ENCODE peak calls at places on chromosomes 1 and 21, in four cellular contexts. One of them, this sample, is unnamed.

GRCh38 chr1:33433509-33434362 is 2.8 kb upstream of the PHC2 start:
- DNase-seq in heart left ventricle: peak; percentile 54
- DNase-seq in cardiac fibroblast: peak; percentile 98
- DNase-seq in fibroblast of lung: peak; percentile 99
- DNase-seq in this sample: no peak

GRCh38 chr1:152047607-152047953 is 10.8 kb upstream of the S100A11 start:
- DNase-seq in heart left ventricle: peak; percentile 34
- DNase-seq in cardiac fibroblast: peak; percentile 94
- DNase-seq in fibroblast of lung: peak; percentile 88
- DNase-seq in this sample: peak; percentile 93

GRCh38 chr1:57711326-57711725 is 287.5 kb upstream of the DAB1 start:
- DNase-seq in heart left ventricle: no peak
- DNase-seq in cardiac fibroblast: no peak
- DNase-seq in fibroblast of lung: no peak
- DNase-seq in this sample: no peak

GRCh38 chr1:21616372-21616771 is 52.8 kb downstream of the RAP1GAP start:
- DNase-seq in heart left ventricle: no peak
- DNase-seq in cardiac fibroblast: no peak
- DNase-seq in fibroblast of lung: no peak
- DNase-seq in this sample: no peak

GRCh38 chr1:160127865-160128523 is 12.4 kb downstream of the ATP1A2 start:
- DNase-seq in heart left ventricle: no peak
- DNase-seq in cardiac fibroblast: peak; percentile 56
- DNase-seq in fibroblast of lung: peak; percentile 69
- DNase-seq in this sample: no peak

GRCh38 chr1:217747156-217747769 is 116.1 kb downstream of the SPATA17 start:
- DNase-seq in heart left ventricle: no peak
- DNase-seq in cardiac fibroblast: peak; percentile 63
- DNase-seq in fibroblast of lung: peak; percentile 23
- DNase-seq in this sample: no peak

GRCh38 chr1:7379445-7379971 is 391.6 kb upstream of the VAMP3 start:
- DNase-seq in heart left ventricle: no peak
- DNase-seq in cardiac fibroblast: peak; percentile 37
- DNase-seq in fibroblast of lung: peak; percentile 86
- DNase-seq in this sample: peak; percentile 40

GRCh38 chr21:34960672-34961071 is 88.4 kb downstream of the RUNX1 start:
- DNase-seq in heart left ventricle: no peak
- DNase-seq in cardiac fibroblast: no peak
- DNase-seq in fibroblast of lung: no peak
- DNase-seq in this sample: no peak

GRCh38 chr1:170077926-170078325 is 3.4 kb upstream of the KIFAP3 start:
- DNase-seq in heart left ventricle: no peak
- DNase-seq in cardiac fibroblast: peak; percentile 63
- DNase-seq in fibroblast of lung: no peak
- DNase-seq in this sample: no peak

GRCh38 chr1:18946550-18947381 is 9.7 kb downstream of the IFFO2 start:
- DNase-seq in heart left ventricle: no peak
- DNase-seq in cardiac fibroblast: no peak
- DNase-seq in fibroblast of lung: no peak
- DNase-seq in this sample: no peak

GRCh38 chr1:184298321-184299052 is 88.3 kb upstream of the C1orf21 start:
- DNase-seq in heart left ventricle: no peak
- DNase-seq in cardiac fibroblast: peak; percentile 9
- DNase-seq in fibroblast of lung: peak; percentile 44
- DNase-seq in this sample: no peak

GRCh38 chr1:18233176-18233864 is 125.7 kb downstream of the IGSF21 start:
- DNase-seq in heart left ventricle: no peak
- DNase-seq in cardiac fibroblast: no peak
- DNase-seq in fibroblast of lung: no peak
- DNase-seq in this sample: no peak

GRCh38 chr1:193537266-193538003 is 351.0 kb upstream of the B3GALT2 start:
- DNase-seq in heart left ventricle: no peak
- DNase-seq in cardiac fibroblast: no peak
- DNase-seq in fibroblast of lung: no peak
- DNase-seq in this sample: no peak

GRCh38 chr1:56671085-56671484 is 26.0 kb downstream of the PRKAA2 start:
- DNase-seq in heart left ventricle: no peak
- DNase-seq in cardiac fibroblast: no peak
- DNase-seq in fibroblast of lung: no peak
- DNase-seq in this sample: no peak

GRCh38 chr1:89611721-89612120 is 21.2 kb upstream of the LRRC8C start:
- DNase-seq in heart left ventricle: no peak
- DNase-seq in cardiac fibroblast: no peak
- DNase-seq in fibroblast of lung: no peak
- DNase-seq in this sample: no peak

GRCh38 chr1:39833616-39834015 is 45.0 kb upstream of the BMP8B start:
- DNase-seq in heart left ventricle: no peak
- DNase-seq in cardiac fibroblast: no peak
- DNase-seq in fibroblast of lung: no peak
- DNase-seq in this sample: no peak

GRCh38 chr1:46539968-46540367 is 11.5 kb downstream of the KNCN start:
- DNase-seq in heart left ventricle: no peak
- DNase-seq in cardiac fibroblast: peak; percentile 85
- DNase-seq in fibroblast of lung: peak; percentile 83
- DNase-seq in this sample: no peak

GRCh38 chr1:48469616-48470500 is 2.1 kb downstream of the SPATA6 start:
- DNase-seq in heart left ventricle: peak; percentile 57
- DNase-seq in cardiac fibroblast: peak; percentile 84
- DNase-seq in fibroblast of lung: peak; percentile 79
- DNase-seq in this sample: peak; percentile 78

GRCh38 chr1:60129916-60130315 is 56.3 kb upstream of the C1orf87 start:
- DNase-seq in heart left ventricle: no peak
- DNase-seq in cardiac fibroblast: peak; percentile 34
- DNase-seq in fibroblast of lung: peak; percentile 38
- DNase-seq in this sample: no peak

GRCh38 chr1:20621012-20621411 is 12.2 kb upstream of the PINK1 start:
- DNase-seq in heart left ventricle: no peak
- DNase-seq in cardiac fibroblast: no peak
- DNase-seq in fibroblast of lung: no peak
- DNase-seq in this sample: no peak

GRCh38 chr1:229124471-229125198 is 146.3 kb upstream of the RAB4A start:
- DNase-seq in heart left ventricle: no peak
- DNase-seq in cardiac fibroblast: no peak
- DNase-seq in fibroblast of lung: no peak
- DNase-seq in this sample: no peak

GRCh38 chr1:80444171-80444570 is 1356.6 kb upstream of the ADGRL2 start:
- DNase-seq in heart left ventricle: no peak
- DNase-seq in cardiac fibroblast: no peak
- DNase-seq in fibroblast of lung: peak; percentile 6
- DNase-seq in this sample: no peak

GRCh38 chr1:197811769-197812168 is 36.5 kb upstream of the DENND1B start:
- DNase-seq in heart left ventricle: no peak
- DNase-seq in cardiac fibroblast: peak; percentile 48
- DNase-seq in fibroblast of lung: peak; percentile 16
- DNase-seq in this sample: no peak

GRCh38 chr1:172745014-172745413 is 86.1 kb downstream of the FASLG start:
- DNase-seq in heart left ventricle: no peak
- DNase-seq in cardiac fibroblast: peak; percentile 93
- DNase-seq in fibroblast of lung: peak; percentile 82
- DNase-seq in this sample: peak; percentile 28

GRCh38 chr1:191174298-191174697 is 696.6 kb upstream of the BRINP3 start:
- DNase-seq in heart left ventricle: no peak
- DNase-seq in cardiac fibroblast: no peak
- DNase-seq in fibroblast of lung: no peak
- DNase-seq in this sample: no peak

GRCh38 chr1:41672173-41672572 is 187.7 kb upstream of the EDN2 start:
- DNase-seq in heart left ventricle: no peak
- DNase-seq in cardiac fibroblast: peak; percentile 72
- DNase-seq in fibroblast of lung: peak; percentile 86
- DNase-seq in this sample: peak; percentile 43

GRCh38 chr1:96080925-96081324 is 640.7 kb upstream of the PTBP2 start:
- DNase-seq in heart left ventricle: no peak
- DNase-seq in cardiac fibroblast: peak; percentile 5
- DNase-seq in fibroblast of lung: peak; percentile 6
- DNase-seq in this sample: no peak

GRCh38 chr1:181038399-181038873 is 4.7 kb downstream of the MR1 start:
- DNase-seq in heart left ventricle: peak; percentile 54
- DNase-seq in cardiac fibroblast: peak; percentile 84
- DNase-seq in fibroblast of lung: peak; percentile 58
- DNase-seq in this sample: peak; percentile 30

This sample was measured in prostate gland.